ENCODE peak calls at places on chromosomes 4 and X, in five cellular contexts. One of them, this sample, is unnamed.

GRCh38 chrX:136850441-136851175 is 29.9 kb downstream of the RBMX start:
- DNase-seq in naive B cell: no peak
- DNase-seq in GM12891: no peak
- DNase-seq in stimulated activated CD4-positive, alpha-beta T cell treated with anti-CD3 and anti-CD28 coated beads, Interleukin-1b, Interleukin-23, amount 100 ng/mL, for 24 hours: no peak
- DNase-seq in GM12892: no peak
- DNase-seq in this sample: no peak

GRCh38 chr4:101346562-101347266 is 612 bp downstream of the PPP3CA start:
- DNase-seq in naive B cell: no peak
- DNase-seq in GM12891: peak
- DNase-seq in stimulated activated CD4-positive, alpha-beta T cell treated with anti-CD3 and anti-CD28 coated beads, Interleukin-1b, Interleukin-23, amount 100 ng/mL, for 24 hours: peak
- DNase-seq in GM12892: peak
- DNase-seq in this sample: peak

GRCh38 chr4:153061971-153062370 is 125.8 kb downstream of the FHDC1 start:
- DNase-seq in naive B cell: no peak
- DNase-seq in GM12891: no peak
- DNase-seq in stimulated activated CD4-positive, alpha-beta T cell treated with anti-CD3 and anti-CD28 coated beads, Interleukin-1b, Interleukin-23, amount 100 ng/mL, for 24 hours: no peak
- DNase-seq in GM12892: no peak
- DNase-seq in this sample: no peak

GRCh38 chr4:163701915-163702314 is 207.4 kb downstream of the TMA16 start:
- DNase-seq in naive B cell: no peak
- DNase-seq in GM12891: no peak
- DNase-seq in stimulated activated CD4-positive, alpha-beta T cell treated with anti-CD3 and anti-CD28 coated beads, Interleukin-1b, Interleukin-23, amount 100 ng/mL, for 24 hours: no peak
- DNase-seq in GM12892: no peak
- DNase-seq in this sample: no peak

GRCh38 chr4:24799544-24800272 is 4.3 kb downstream of the SOD3 start:
- DNase-seq in naive B cell: no peak
- DNase-seq in GM12891: no peak
- DNase-seq in stimulated activated CD4-positive, alpha-beta T cell treated with anti-CD3 and anti-CD28 coated beads, Interleukin-1b, Interleukin-23, amount 100 ng/mL, for 24 hours: no peak
- DNase-seq in GM12892: no peak
- DNase-seq in this sample: peak

GRCh38 chr4:78610546-78611214 is 59.1 kb downstream of the ANXA3 start:
- DNase-seq in naive B cell: no peak
- DNase-seq in GM12891: no peak
- DNase-seq in stimulated activated CD4-positive, alpha-beta T cell treated with anti-CD3 and anti-CD28 coated beads, Interleukin-1b, Interleukin-23, amount 100 ng/mL, for 24 hours: no peak
- DNase-seq in GM12892: no peak
- DNase-seq in this sample: no peak

GRCh38 chr4:175622887-175623286 is 189.2 kb downstream of the GPM6A start:
- DNase-seq in naive B cell: no peak
- DNase-seq in GM12891: no peak
- DNase-seq in stimulated activated CD4-positive, alpha-beta T cell treated with anti-CD3 and anti-CD28 coated beads, Interleukin-1b, Interleukin-23, amount 100 ng/mL, for 24 hours: no peak
- DNase-seq in GM12892: no peak
- DNase-seq in this sample: no peak

GRCh38 chr4:8316911-8317351 is 47.4 kb downstream of the HTRA3 start:
- DNase-seq in naive B cell: no peak
- DNase-seq in GM12891: no peak
- DNase-seq in stimulated activated CD4-positive, alpha-beta T cell treated with anti-CD3 and anti-CD28 coated beads, Interleukin-1b, Interleukin-23, amount 100 ng/mL, for 24 hours: no peak
- DNase-seq in GM12892: no peak
- DNase-seq in this sample: peak

GRCh38 chr4:2941138-2942036 is 21.8 kb downstream of the NOP14 start:
- DNase-seq in naive B cell: no peak
- DNase-seq in GM12891: no peak
- DNase-seq in stimulated activated CD4-positive, alpha-beta T cell treated with anti-CD3 and anti-CD28 coated beads, Interleukin-1b, Interleukin-23, amount 100 ng/mL, for 24 hours: no peak
- DNase-seq in GM12892: no peak
- DNase-seq in this sample: no peak

GRCh38 chr4:90904018-90904417 is 776.8 kb downstream of the CCSER1 start:
- DNase-seq in naive B cell: no peak
- DNase-seq in GM12891: no peak
- DNase-seq in stimulated activated CD4-positive, alpha-beta T cell treated with anti-CD3 and anti-CD28 coated beads, Interleukin-1b, Interleukin-23, amount 100 ng/mL, for 24 hours: no peak
- DNase-seq in GM12892: no peak
- DNase-seq in this sample: no peak

GRCh38 chrX:141903400-141904155 is at the start of gene MAGEC1:
- DNase-seq in naive B cell: no peak
- DNase-seq in GM12891: no peak
- DNase-seq in stimulated activated CD4-positive, alpha-beta T cell treated with anti-CD3 and anti-CD28 coated beads, Interleukin-1b, Interleukin-23, amount 100 ng/mL, for 24 hours: no peak
- DNase-seq in GM12892: no peak
- DNase-seq in this sample: no peak

GRCh38 chr4:139279723-139280620 is at the start of gene MGARP:
- DNase-seq in naive B cell: no peak
- DNase-seq in GM12891: no peak
- DNase-seq in stimulated activated CD4-positive, alpha-beta T cell treated with anti-CD3 and anti-CD28 coated beads, Interleukin-1b, Interleukin-23, amount 100 ng/mL, for 24 hours: no peak
- DNase-seq in GM12892: no peak
- DNase-seq in this sample: peak

GRCh38 chrX:4932790-4933189 is 1219.3 kb upstream of the PRKX start:
- DNase-seq in naive B cell: no peak
- DNase-seq in GM12891: no peak
- DNase-seq in stimulated activated CD4-positive, alpha-beta T cell treated with anti-CD3 and anti-CD28 coated beads, Interleukin-1b, Interleukin-23, amount 100 ng/mL, for 24 hours: no peak
- DNase-seq in GM12892: no peak
- DNase-seq in this sample: no peak

GRCh38 chrX:96843566-96843965 is 40.1 kb upstream of the RPA4 start:
- DNase-seq in naive B cell: no peak
- DNase-seq in GM12891: no peak
- DNase-seq in stimulated activated CD4-positive, alpha-beta T cell treated with anti-CD3 and anti-CD28 coated beads, Interleukin-1b, Interleukin-23, amount 100 ng/mL, for 24 hours: no peak
- DNase-seq in GM12892: no peak
- DNase-seq in this sample: no peak

GRCh38 chrX:110758781-110759180 is 36.8 kb downstream of the CHRDL1 start:
- DNase-seq in naive B cell: no peak
- DNase-seq in GM12891: no peak
- DNase-seq in stimulated activated CD4-positive, alpha-beta T cell treated with anti-CD3 and anti-CD28 coated beads, Interleukin-1b, Interleukin-23, amount 100 ng/mL, for 24 hours: no peak
- DNase-seq in GM12892: no peak
- DNase-seq in this sample: no peak

GRCh38 chrX:97705936-97706335 is 822.2 kb downstream of the RPA4 start:
- DNase-seq in naive B cell: no peak
- DNase-seq in GM12891: no peak
- DNase-seq in stimulated activated CD4-positive, alpha-beta T cell treated with anti-CD3 and anti-CD28 coated beads, Interleukin-1b, Interleukin-23, amount 100 ng/mL, for 24 hours: no peak
- DNase-seq in GM12892: no peak
- DNase-seq in this sample: no peak

GRCh38 chr4:10120943-10121567 is 4.5 kb upstream of the WDR1 start:
- DNase-seq in naive B cell: no peak
- DNase-seq in GM12891: no peak
- DNase-seq in stimulated activated CD4-positive, alpha-beta T cell treated with anti-CD3 and anti-CD28 coated beads, Interleukin-1b, Interleukin-23, amount 100 ng/mL, for 24 hours: no peak
- DNase-seq in GM12892: no peak
- DNase-seq in this sample: no peak

GRCh38 chrX:37959212-37960021 is 46.9 kb upstream of the SYTL5 start:
- DNase-seq in naive B cell: no peak
- DNase-seq in GM12891: no peak
- DNase-seq in stimulated activated CD4-positive, alpha-beta T cell treated with anti-CD3 and anti-CD28 coated beads, Interleukin-1b, Interleukin-23, amount 100 ng/mL, for 24 hours: no peak
- DNase-seq in GM12892: no peak
- DNase-seq in this sample: no peak

GRCh38 chr4:20026456-20026855 is 225.2 kb upstream of the SLIT2 start:
- DNase-seq in naive B cell: no peak
- DNase-seq in GM12891: no peak
- DNase-seq in stimulated activated CD4-positive, alpha-beta T cell treated with anti-CD3 and anti-CD28 coated beads, Interleukin-1b, Interleukin-23, amount 100 ng/mL, for 24 hours: no peak
- DNase-seq in GM12892: no peak
- DNase-seq in this sample: no peak

GRCh38 chr4:16056681-16057400 is 27.0 kb downstream of the PROM1 start:
- DNase-seq in naive B cell: no peak
- DNase-seq in GM12891: no peak
- DNase-seq in stimulated activated CD4-positive, alpha-beta T cell treated with anti-CD3 and anti-CD28 coated beads, Interleukin-1b, Interleukin-23, amount 100 ng/mL, for 24 hours: no peak
- DNase-seq in GM12892: no peak
- DNase-seq in this sample: no peak

GRCh38 chr4:110197421-110198398 is 705 bp downstream of the ELOVL6 start:
- DNase-seq in naive B cell: peak
- DNase-seq in GM12891: peak
- DNase-seq in stimulated activated CD4-positive, alpha-beta T cell treated with anti-CD3 and anti-CD28 coated beads, Interleukin-1b, Interleukin-23, amount 100 ng/mL, for 24 hours: peak
- DNase-seq in GM12892: peak
- DNase-seq in this sample: no peak

GRCh38 chrX:25968920-25969319 is 169.2 kb upstream of the MAGEB18 start:
- DNase-seq in naive B cell: no peak
- DNase-seq in GM12891: no peak
- DNase-seq in stimulated activated CD4-positive, alpha-beta T cell treated with anti-CD3 and anti-CD28 coated beads, Interleukin-1b, Interleukin-23, amount 100 ng/mL, for 24 hours: no peak
- DNase-seq in GM12892: peak
- DNase-seq in this sample: peak

GRCh38 chr4:26206339-26206738 is 114.5 kb upstream of the RBPJ start:
- DNase-seq in naive B cell: no peak
- DNase-seq in GM12891: no peak
- DNase-seq in stimulated activated CD4-positive, alpha-beta T cell treated with anti-CD3 and anti-CD28 coated beads, Interleukin-1b, Interleukin-23, amount 100 ng/mL, for 24 hours: no peak
- DNase-seq in GM12892: no peak
- DNase-seq in this sample: no peak

GRCh38 chr4:119788334-119789266 is 160.0 kb upstream of the PDE5A start:
- DNase-seq in naive B cell: no peak
- DNase-seq in GM12891: no peak
- DNase-seq in stimulated activated CD4-positive, alpha-beta T cell treated with anti-CD3 and anti-CD28 coated beads, Interleukin-1b, Interleukin-23, amount 100 ng/mL, for 24 hours: no peak
- DNase-seq in GM12892: no peak
- DNase-seq in this sample: no peak

GRCh38 chr4:142595222-142595871 is 250.8 kb downstream of the INPP4B start:
- DNase-seq in naive B cell: no peak
- DNase-seq in GM12891: no peak
- DNase-seq in stimulated activated CD4-positive, alpha-beta T cell treated with anti-CD3 and anti-CD28 coated beads, Interleukin-1b, Interleukin-23, amount 100 ng/mL, for 24 hours: no peak
- DNase-seq in GM12892: no peak
- DNase-seq in this sample: no peak

GRCh38 chr4:578451-579443 is 2.7 kb upstream of the TMEM271 start:
- DNase-seq in naive B cell: no peak
- DNase-seq in GM12891: no peak
- DNase-seq in stimulated activated CD4-positive, alpha-beta T cell treated with anti-CD3 and anti-CD28 coated beads, Interleukin-1b, Interleukin-23, amount 100 ng/mL, for 24 hours: no peak
- DNase-seq in GM12892: no peak
- DNase-seq in this sample: no peak

This sample was measured in H1.